ENCODE peak calls at places on chromosome 10, in nine cellular contexts. O, M, I, W, K, P, Z, X and G are unnamed samples.

GRCh38 chr10:123009105-123009805 is 449 bp downstream of the ACADSB start:
- DNase-seq in O (peak; percentile 9), M (no peak), I (peak; percentile 33), W (peak; percentile 18), K (peak; percentile 46), P (no peak), Z (no peak), X (no peak), G (peak; percentile 73)

GRCh38 chr10:29647483-29647882 is 12.7 kb upstream of the SVIL start:
- DNase-seq in O (no peak), M (no peak), I (no peak), W (no peak), K (no peak), P (no peak), Z (no peak), X (no peak), G (no peak)

GRCh38 chr10:45064998-45065397 is 64.3 kb downstream of the ZNF22 start:
- DNase-seq in O (no peak), M (no peak), I (no peak), W (no peak), K (no peak), P (no peak), Z (no peak), X (no peak), G (peak; percentile 26)

GRCh38 chr10:126042354-126042753 is 146.0 kb downstream of the FANK1 start:
- DNase-seq in O (no peak), M (no peak), I (no peak), W (no peak), K (no peak), P (no peak), Z (no peak), X (no peak), G (no peak)

GRCh38 chr10:32084484-32084883 is 28.3 kb upstream of the KIF5B start:
- DNase-seq in O (no peak), M (no peak), I (no peak), W (no peak), K (no peak), P (no peak), Z (no peak), X (no peak), G (no peak)

GRCh38 chr10:22335204-22335956 is 9.9 kb upstream of the SPAG6 start:
- DNase-seq in O (peak; percentile 82), M (no peak), I (no peak), W (peak; percentile 75), K (no peak), P (no peak), Z (no peak), X (peak; percentile 56), G (no peak)

GRCh38 chr10:19745672-19746071 is 70.6 kb upstream of the PLXDC2 start:
- DNase-seq in O (no peak), M (no peak), I (no peak), W (no peak), K (no peak), P (no peak), Z (no peak), X (no peak), G (no peak)

GRCh38 chr10:78185693-78186055 is 152.0 kb downstream of the RPS24 start:
- DNase-seq in O (no peak), M (no peak), I (no peak), W (no peak), K (no peak), P (no peak), Z (no peak), X (no peak), G (no peak)

GRCh38 chr10:102633282-102633681 is 11.0 kb upstream of the TRIM8 start:
- DNase-seq in O (no peak), M (no peak), I (no peak), W (peak; percentile 80), K (no peak), P (no peak), Z (no peak), X (no peak), G (no peak)

GRCh38 chr10:60767424-60767823 is 10.9 kb upstream of the CDK1 start:
- DNase-seq in O (no peak), M (no peak), I (no peak), W (no peak), K (no peak), P (no peak), Z (no peak), X (no peak), G (no peak)

GRCh38 chr10:93352638-93353383 is 129.3 kb downstream of the MYOF start:
- DNase-seq in O (no peak), M (peak; percentile 6), I (no peak), W (no peak), K (peak; percentile 56), P (no peak), Z (no peak), X (no peak), G (peak; percentile 73)